ENCODE peak calls at places on chromosomes 16 and 17, in ten cellular contexts. One of them, this sample, is unnamed.

GRCh38 chr17:34579979-34580684 is 750 bp downstream of the TMEM132E start:
- DNase-seq in HuH-7.5: no peak
- DNase-seq in stimulated activated CD4-positive, alpha-beta T cell treated with anti-CD3 and anti-CD28 coated beads, Interleukin-4, amount 100 ng/mL, for 4 hours: no peak
- DNase-seq in activated T-helper 2 cell treated with anti-CD3 and anti-CD28 coated beads, Interferon-gamma antibody, Interleukin-2, Interleukin-4, amounts not matched to agents 10 μg/mL and 5 μg/mL and 100 μg/mL, durations not matched to agents 14 hours and 24 hours and 36 hours: no peak
- DNase-seq in T-helper 17 cell: no peak
- DNase-seq in left ventricle myocardium inferior: peak; percentile 23
- DNase-seq in NCI-H2081: no peak
- DNase-seq in adrenal gland: peak; percentile 50
- DNase-seq in activated CD4-positive, CD25-positive, alpha-beta regulatory T cell: no peak
- DNase-seq in EL: peak; percentile 16
- DNase-seq in this sample: no peak

GRCh38 chr17:64502809-64503208 is 3.3 kb downstream of the DDX5 start:
- DNase-seq in EL: no peak
- DNase-seq in HuH-7.5: no peak
- DNase-seq in T-helper 17 cell: no peak
- DNase-seq in left ventricle myocardium inferior: no peak
- DNase-seq in adrenal gland: no peak
- DNase-seq in activated T-helper 2 cell treated with anti-CD3 and anti-CD28 coated beads, Interferon-gamma antibody, Interleukin-2, Interleukin-4, amounts not matched to agents 10 μg/mL and 5 μg/mL and 100 μg/mL, durations not matched to agents 14 hours and 24 hours and 36 hours: no peak
- DNase-seq in NCI-H2081: no peak
- DNase-seq in activated CD4-positive, CD25-positive, alpha-beta regulatory T cell: no peak
- DNase-seq in stimulated activated CD4-positive, alpha-beta T cell treated with anti-CD3 and anti-CD28 coated beads, Interleukin-4, amount 100 ng/mL, for 4 hours: no peak
- DNase-seq in this sample: no peak

GRCh38 chr17:81636505-81637288 is at the start of the genes NPLOC4 and TSPAN10:
- DNase-seq in HuH-7.5: peak; percentile 97
- DNase-seq in activated T-helper 2 cell treated with anti-CD3 and anti-CD28 coated beads, Interferon-gamma antibody, Interleukin-2, Interleukin-4, amounts not matched to agents 10 μg/mL and 5 μg/mL and 100 μg/mL, durations not matched to agents 14 hours and 24 hours and 36 hours: peak; percentile 80
- DNase-seq in EL: peak; percentile 86
- DNase-seq in left ventricle myocardium inferior: peak; percentile 88
- DNase-seq in T-helper 17 cell: peak; percentile 75
- DNase-seq in adrenal gland: peak; percentile 88
- DNase-seq in NCI-H2081: peak; percentile 89
- DNase-seq in stimulated activated CD4-positive, alpha-beta T cell treated with anti-CD3 and anti-CD28 coated beads, Interleukin-4, amount 100 ng/mL, for 4 hours: peak; percentile 82
- DNase-seq in activated CD4-positive, CD25-positive, alpha-beta regulatory T cell: peak; percentile 70
- DNase-seq in this sample: peak; percentile 88

GRCh38 chr17:72412650-72413076 is 291.8 kb downstream of the SOX9 start:
- DNase-seq in HuH-7.5: no peak
- DNase-seq in T-helper 17 cell: no peak
- DNase-seq in EL: no peak
- DNase-seq in stimulated activated CD4-positive, alpha-beta T cell treated with anti-CD3 and anti-CD28 coated beads, Interleukin-4, amount 100 ng/mL, for 4 hours: no peak
- DNase-seq in left ventricle myocardium inferior: peak; percentile 29
- DNase-seq in adrenal gland: no peak
- DNase-seq in NCI-H2081: no peak
- DNase-seq in activated CD4-positive, CD25-positive, alpha-beta regulatory T cell: no peak
- DNase-seq in activated T-helper 2 cell treated with anti-CD3 and anti-CD28 coated beads, Interferon-gamma antibody, Interleukin-2, Interleukin-4, amounts not matched to agents 10 μg/mL and 5 μg/mL and 100 μg/mL, durations not matched to agents 14 hours and 24 hours and 36 hours: no peak
- DNase-seq in this sample: no peak

GRCh38 chr16:89442990-89443726 is 47.2 kb downstream of the ANKRD11 start:
- DNase-seq in T-helper 17 cell: no peak
- DNase-seq in left ventricle myocardium inferior: no peak
- DNase-seq in stimulated activated CD4-positive, alpha-beta T cell treated with anti-CD3 and anti-CD28 coated beads, Interleukin-4, amount 100 ng/mL, for 4 hours: peak; percentile 21
- DNase-seq in NCI-H2081: peak; percentile 44
- DNase-seq in adrenal gland: peak; percentile 67
- DNase-seq in HuH-7.5: peak; percentile 80
- DNase-seq in activated CD4-positive, CD25-positive, alpha-beta regulatory T cell: no peak
- DNase-seq in EL: peak; percentile 78
- DNase-seq in activated T-helper 2 cell treated with anti-CD3 and anti-CD28 coated beads, Interferon-gamma antibody, Interleukin-2, Interleukin-4, amounts not matched to agents 10 μg/mL and 5 μg/mL and 100 μg/mL, durations not matched to agents 14 hours and 24 hours and 36 hours: no peak
- DNase-seq in this sample: peak; percentile 63

GRCh38 chr16:48246066-48246465 is 1.3 kb downstream of the ABCC11 start:
- DNase-seq in left ventricle myocardium inferior: no peak
- DNase-seq in T-helper 17 cell: no peak
- DNase-seq in NCI-H2081: no peak
- DNase-seq in stimulated activated CD4-positive, alpha-beta T cell treated with anti-CD3 and anti-CD28 coated beads, Interleukin-4, amount 100 ng/mL, for 4 hours: no peak
- DNase-seq in adrenal gland: no peak
- DNase-seq in EL: no peak
- DNase-seq in activated T-helper 2 cell treated with anti-CD3 and anti-CD28 coated beads, Interferon-gamma antibody, Interleukin-2, Interleukin-4, amounts not matched to agents 10 μg/mL and 5 μg/mL and 100 μg/mL, durations not matched to agents 14 hours and 24 hours and 36 hours: no peak
- DNase-seq in activated CD4-positive, CD25-positive, alpha-beta regulatory T cell: no peak
- DNase-seq in HuH-7.5: no peak
- DNase-seq in this sample: peak; percentile 33

GRCh38 chr16:10741844-10742243 is 1.8 kb upstream of the NUBP1 start:
- DNase-seq in NCI-H2081: no peak
- DNase-seq in activated CD4-positive, CD25-positive, alpha-beta regulatory T cell: no peak
- DNase-seq in activated T-helper 2 cell treated with anti-CD3 and anti-CD28 coated beads, Interferon-gamma antibody, Interleukin-2, Interleukin-4, amounts not matched to agents 10 μg/mL and 5 μg/mL and 100 μg/mL, durations not matched to agents 14 hours and 24 hours and 36 hours: no peak
- DNase-seq in left ventricle myocardium inferior: peak; percentile 76
- DNase-seq in stimulated activated CD4-positive, alpha-beta T cell treated with anti-CD3 and anti-CD28 coated beads, Interleukin-4, amount 100 ng/mL, for 4 hours: no peak
- DNase-seq in adrenal gland: no peak
- DNase-seq in EL: peak; percentile 9
- DNase-seq in HuH-7.5: no peak
- DNase-seq in T-helper 17 cell: no peak
- DNase-seq in this sample: peak; percentile 17

GRCh38 chr17:50638851-50639767 is 4.4 kb downstream of the ABCC3 start:
- DNase-seq in activated CD4-positive, CD25-positive, alpha-beta regulatory T cell: no peak
- DNase-seq in adrenal gland: peak; percentile 99
- DNase-seq in activated T-helper 2 cell treated with anti-CD3 and anti-CD28 coated beads, Interferon-gamma antibody, Interleukin-2, Interleukin-4, amounts not matched to agents 10 μg/mL and 5 μg/mL and 100 μg/mL, durations not matched to agents 14 hours and 24 hours and 36 hours: no peak
- DNase-seq in stimulated activated CD4-positive, alpha-beta T cell treated with anti-CD3 and anti-CD28 coated beads, Interleukin-4, amount 100 ng/mL, for 4 hours: no peak
- DNase-seq in EL: peak; percentile 100
- DNase-seq in HuH-7.5: no peak
- DNase-seq in NCI-H2081: peak; percentile 70
- DNase-seq in left ventricle myocardium inferior: peak; percentile 84
- DNase-seq in T-helper 17 cell: no peak
- DNase-seq in this sample: peak; percentile 98

GRCh38 chr16:671353-672131 is 3.6 kb downstream of the RHOT2 start:
- DNase-seq in stimulated activated CD4-positive, alpha-beta T cell treated with anti-CD3 and anti-CD28 coated beads, Interleukin-4, amount 100 ng/mL, for 4 hours: no peak
- DNase-seq in HuH-7.5: no peak
- DNase-seq in NCI-H2081: no peak
- DNase-seq in adrenal gland: no peak
- DNase-seq in EL: no peak
- DNase-seq in activated CD4-positive, CD25-positive, alpha-beta regulatory T cell: no peak
- DNase-seq in T-helper 17 cell: no peak
- DNase-seq in left ventricle myocardium inferior: no peak
- DNase-seq in activated T-helper 2 cell treated with anti-CD3 and anti-CD28 coated beads, Interferon-gamma antibody, Interleukin-2, Interleukin-4, amounts not matched to agents 10 μg/mL and 5 μg/mL and 100 μg/mL, durations not matched to agents 14 hours and 24 hours and 36 hours: no peak
- DNase-seq in this sample: no peak

GRCh38 chr17:205817-206216 is 24.4 kb upstream of the DOC2B start:
- DNase-seq in HuH-7.5: no peak
- DNase-seq in NCI-H2081: no peak
- DNase-seq in stimulated activated CD4-positive, alpha-beta T cell treated with anti-CD3 and anti-CD28 coated beads, Interleukin-4, amount 100 ng/mL, for 4 hours: no peak
- DNase-seq in activated CD4-positive, CD25-positive, alpha-beta regulatory T cell: no peak
- DNase-seq in left ventricle myocardium inferior: no peak
- DNase-seq in EL: no peak
- DNase-seq in adrenal gland: no peak
- DNase-seq in activated T-helper 2 cell treated with anti-CD3 and anti-CD28 coated beads, Interferon-gamma antibody, Interleukin-2, Interleukin-4, amounts not matched to agents 10 μg/mL and 5 μg/mL and 100 μg/mL, durations not matched to agents 14 hours and 24 hours and 36 hours: no peak
- DNase-seq in T-helper 17 cell: no peak
- DNase-seq in this sample: no peak

GRCh38 chr17:8304181-8304910 is 5.7 kb upstream of the ARHGEF15 start:
- DNase-seq in stimulated activated CD4-positive, alpha-beta T cell treated with anti-CD3 and anti-CD28 coated beads, Interleukin-4, amount 100 ng/mL, for 4 hours: no peak
- DNase-seq in adrenal gland: no peak
- DNase-seq in left ventricle myocardium inferior: no peak
- DNase-seq in activated CD4-positive, CD25-positive, alpha-beta regulatory T cell: no peak
- DNase-seq in T-helper 17 cell: no peak
- DNase-seq in HuH-7.5: no peak
- DNase-seq in NCI-H2081: no peak
- DNase-seq in EL: no peak
- DNase-seq in activated T-helper 2 cell treated with anti-CD3 and anti-CD28 coated beads, Interferon-gamma antibody, Interleukin-2, Interleukin-4, amounts not matched to agents 10 μg/mL and 5 μg/mL and 100 μg/mL, durations not matched to agents 14 hours and 24 hours and 36 hours: no peak
- DNase-seq in this sample: no peak

GRCh38 chr17:76506408-76507328 is 5.4 kb upstream of the RHBDF2 start:
- DNase-seq in NCI-H2081: peak; percentile 78
- DNase-seq in activated CD4-positive, CD25-positive, alpha-beta regulatory T cell: peak; percentile 86
- DNase-seq in left ventricle myocardium inferior: peak; percentile 80
- DNase-seq in stimulated activated CD4-positive, alpha-beta T cell treated with anti-CD3 and anti-CD28 coated beads, Interleukin-4, amount 100 ng/mL, for 4 hours: peak; percentile 84
- DNase-seq in T-helper 17 cell: peak; percentile 72
- DNase-seq in HuH-7.5: peak; percentile 86
- DNase-seq in activated T-helper 2 cell treated with anti-CD3 and anti-CD28 coated beads, Interferon-gamma antibody, Interleukin-2, Interleukin-4, amounts not matched to agents 10 μg/mL and 5 μg/mL and 100 μg/mL, durations not matched to agents 14 hours and 24 hours and 36 hours: peak; percentile 84
- DNase-seq in adrenal gland: peak; percentile 82
- DNase-seq in EL: peak; percentile 71
- DNase-seq in this sample: peak; percentile 68

GRCh38 chr17:64398330-64398729 is 7.7 kb upstream of the PECAM1 start:
- DNase-seq in adrenal gland: no peak
- DNase-seq in T-helper 17 cell: no peak
- DNase-seq in HuH-7.5: no peak
- DNase-seq in activated T-helper 2 cell treated with anti-CD3 and anti-CD28 coated beads, Interferon-gamma antibody, Interleukin-2, Interleukin-4, amounts not matched to agents 10 μg/mL and 5 μg/mL and 100 μg/mL, durations not matched to agents 14 hours and 24 hours and 36 hours: no peak
- DNase-seq in stimulated activated CD4-positive, alpha-beta T cell treated with anti-CD3 and anti-CD28 coated beads, Interleukin-4, amount 100 ng/mL, for 4 hours: no peak
- DNase-seq in left ventricle myocardium inferior: no peak
- DNase-seq in NCI-H2081: no peak
- DNase-seq in EL: no peak
- DNase-seq in activated CD4-positive, CD25-positive, alpha-beta regulatory T cell: no peak
- DNase-seq in this sample: no peak

GRCh38 chr16:88468289-88469129 is 15.4 kb downstream of the ZFPM1 start:
- DNase-seq in NCI-H2081: no peak
- DNase-seq in stimulated activated CD4-positive, alpha-beta T cell treated with anti-CD3 and anti-CD28 coated beads, Interleukin-4, amount 100 ng/mL, for 4 hours: no peak
- DNase-seq in EL: peak; percentile 17
- DNase-seq in left ventricle myocardium inferior: no peak
- DNase-seq in T-helper 17 cell: no peak
- DNase-seq in activated T-helper 2 cell treated with anti-CD3 and anti-CD28 coated beads, Interferon-gamma antibody, Interleukin-2, Interleukin-4, amounts not matched to agents 10 μg/mL and 5 μg/mL and 100 μg/mL, durations not matched to agents 14 hours and 24 hours and 36 hours: no peak
- DNase-seq in HuH-7.5: peak; percentile 98
- DNase-seq in adrenal gland: no peak
- DNase-seq in activated CD4-positive, CD25-positive, alpha-beta regulatory T cell: no peak
- DNase-seq in this sample: no peak

GRCh38 chr16:57371494-57372371 is 557 bp upstream of the CX3CL1 start:
- DNase-seq in HuH-7.5: no peak
- DNase-seq in adrenal gland: peak; percentile 65
- DNase-seq in EL: no peak
- DNase-seq in activated CD4-positive, CD25-positive, alpha-beta regulatory T cell: no peak
- DNase-seq in activated T-helper 2 cell treated with anti-CD3 and anti-CD28 coated beads, Interferon-gamma antibody, Interleukin-2, Interleukin-4, amounts not matched to agents 10 μg/mL and 5 μg/mL and 100 μg/mL, durations not matched to agents 14 hours and 24 hours and 36 hours: no peak
- DNase-seq in NCI-H2081: no peak
- DNase-seq in left ventricle myocardium inferior: no peak
- DNase-seq in stimulated activated CD4-positive, alpha-beta T cell treated with anti-CD3 and anti-CD28 coated beads, Interleukin-4, amount 100 ng/mL, for 4 hours: no peak
- DNase-seq in T-helper 17 cell: no peak
- DNase-seq in this sample: no peak

GRCh38 chr16:89350701-89351380 is 133.3 kb downstream of the ZNF778 start:
- DNase-seq in HuH-7.5: no peak
- DNase-seq in stimulated activated CD4-positive, alpha-beta T cell treated with anti-CD3 and anti-CD28 coated beads, Interleukin-4, amount 100 ng/mL, for 4 hours: peak; percentile 77
- DNase-seq in T-helper 17 cell: no peak
- DNase-seq in left ventricle myocardium inferior: no peak
- DNase-seq in activated T-helper 2 cell treated with anti-CD3 and anti-CD28 coated beads, Interferon-gamma antibody, Interleukin-2, Interleukin-4, amounts not matched to agents 10 μg/mL and 5 μg/mL and 100 μg/mL, durations not matched to agents 14 hours and 24 hours and 36 hours: no peak
- DNase-seq in activated CD4-positive, CD25-positive, alpha-beta regulatory T cell: no peak
- DNase-seq in EL: no peak
- DNase-seq in NCI-H2081: no peak
- DNase-seq in adrenal gland: no peak
- DNase-seq in this sample: no peak

GRCh38 chr17:4877089-4877488 is 22.2 kb upstream of the C17orf107 start:
- DNase-seq in stimulated activated CD4-positive, alpha-beta T cell treated with anti-CD3 and anti-CD28 coated beads, Interleukin-4, amount 100 ng/mL, for 4 hours: no peak
- DNase-seq in activated CD4-positive, CD25-positive, alpha-beta regulatory T cell: no peak
- DNase-seq in EL: no peak
- DNase-seq in HuH-7.5: no peak
- DNase-seq in left ventricle myocardium inferior: no peak
- DNase-seq in adrenal gland: no peak
- DNase-seq in activated T-helper 2 cell treated with anti-CD3 and anti-CD28 coated beads, Interferon-gamma antibody, Interleukin-2, Interleukin-4, amounts not matched to agents 10 μg/mL and 5 μg/mL and 100 μg/mL, durations not matched to agents 14 hours and 24 hours and 36 hours: no peak
- DNase-seq in NCI-H2081: no peak
- DNase-seq in T-helper 17 cell: no peak
- DNase-seq in this sample: no peak

GRCh38 chr17:79022507-79022991 is 1.4 kb upstream of the C1QTNF1 start:
- DNase-seq in adrenal gland: peak; percentile 57
- DNase-seq in T-helper 17 cell: no peak
- DNase-seq in activated CD4-positive, CD25-positive, alpha-beta regulatory T cell: no peak
- DNase-seq in HuH-7.5: no peak
- DNase-seq in left ventricle myocardium inferior: peak; percentile 81
- DNase-seq in EL: no peak
- DNase-seq in stimulated activated CD4-positive, alpha-beta T cell treated with anti-CD3 and anti-CD28 coated beads, Interleukin-4, amount 100 ng/mL, for 4 hours: no peak
- DNase-seq in NCI-H2081: no peak
- DNase-seq in activated T-helper 2 cell treated with anti-CD3 and anti-CD28 coated beads, Interferon-gamma antibody, Interleukin-2, Interleukin-4, amounts not matched to agents 10 μg/mL and 5 μg/mL and 100 μg/mL, durations not matched to agents 14 hours and 24 hours and 36 hours: no peak
- DNase-seq in this sample: peak; percentile 98

GRCh38 chr17:14057591-14057990 is 11.7 kb upstream of the COX10 start:
- DNase-seq in left ventricle myocardium inferior: no peak
- DNase-seq in activated CD4-positive, CD25-positive, alpha-beta regulatory T cell: no peak
- DNase-seq in adrenal gland: no peak
- DNase-seq in stimulated activated CD4-positive, alpha-beta T cell treated with anti-CD3 and anti-CD28 coated beads, Interleukin-4, amount 100 ng/mL, for 4 hours: no peak
- DNase-seq in activated T-helper 2 cell treated with anti-CD3 and anti-CD28 coated beads, Interferon-gamma antibody, Interleukin-2, Interleukin-4, amounts not matched to agents 10 μg/mL and 5 μg/mL and 100 μg/mL, durations not matched to agents 14 hours and 24 hours and 36 hours: no peak
- DNase-seq in EL: no peak
- DNase-seq in NCI-H2081: no peak
- DNase-seq in HuH-7.5: no peak
- DNase-seq in T-helper 17 cell: no peak
- DNase-seq in this sample: peak; percentile 31

GRCh38 chr16:70572050-70572925 is 48.7 kb downstream of the SF3B3 start:
- DNase-seq in EL: no peak
- DNase-seq in activated T-helper 2 cell treated with anti-CD3 and anti-CD28 coated beads, Interferon-gamma antibody, Interleukin-2, Interleukin-4, amounts not matched to agents 10 μg/mL and 5 μg/mL and 100 μg/mL, durations not matched to agents 14 hours and 24 hours and 36 hours: no peak
- DNase-seq in HuH-7.5: no peak
- DNase-seq in NCI-H2081: no peak
- DNase-seq in T-helper 17 cell: no peak
- DNase-seq in adrenal gland: no peak
- DNase-seq in stimulated activated CD4-positive, alpha-beta T cell treated with anti-CD3 and anti-CD28 coated beads, Interleukin-4, amount 100 ng/mL, for 4 hours: no peak
- DNase-seq in activated CD4-positive, CD25-positive, alpha-beta regulatory T cell: no peak
- DNase-seq in left ventricle myocardium inferior: no peak
- DNase-seq in this sample: peak; percentile 46

GRCh38 chr16:23691483-23692189 is 12.9 kb downstream of the PLK1 start:
- DNase-seq in HuH-7.5: no peak
- DNase-seq in left ventricle myocardium inferior: no peak
- DNase-seq in NCI-H2081: no peak
- DNase-seq in stimulated activated CD4-positive, alpha-beta T cell treated with anti-CD3 and anti-CD28 coated beads, Interleukin-4, amount 100 ng/mL, for 4 hours: no peak
- DNase-seq in activated T-helper 2 cell treated with anti-CD3 and anti-CD28 coated beads, Interferon-gamma antibody, Interleukin-2, Interleukin-4, amounts not matched to agents 10 μg/mL and 5 μg/mL and 100 μg/mL, durations not matched to agents 14 hours and 24 hours and 36 hours: no peak
- DNase-seq in EL: peak; percentile 66
- DNase-seq in adrenal gland: no peak
- DNase-seq in activated CD4-positive, CD25-positive, alpha-beta regulatory T cell: no peak
- DNase-seq in T-helper 17 cell: no peak
- DNase-seq in this sample: peak; percentile 40

GRCh38 chr17:71970312-71970711 is 150.5 kb upstream of the SOX9 start:
- DNase-seq in left ventricle myocardium inferior: no peak
- DNase-seq in EL: peak; percentile 47
- DNase-seq in adrenal gland: no peak
- DNase-seq in activated CD4-positive, CD25-positive, alpha-beta regulatory T cell: no peak
- DNase-seq in activated T-helper 2 cell treated with anti-CD3 and anti-CD28 coated beads, Interferon-gamma antibody, Interleukin-2, Interleukin-4, amounts not matched to agents 10 μg/mL and 5 μg/mL and 100 μg/mL, durations not matched to agents 14 hours and 24 hours and 36 hours: no peak
- DNase-seq in stimulated activated CD4-positive, alpha-beta T cell treated with anti-CD3 and anti-CD28 coated beads, Interleukin-4, amount 100 ng/mL, for 4 hours: no peak
- DNase-seq in T-helper 17 cell: no peak
- DNase-seq in HuH-7.5: no peak
- DNase-seq in NCI-H2081: no peak
- DNase-seq in this sample: no peak

GRCh38 chr17:41301916-41302901 is at the start of gene KRTAP29-1:
- DNase-seq in T-helper 17 cell: no peak
- DNase-seq in left ventricle myocardium inferior: peak; percentile 61
- DNase-seq in HuH-7.5: no peak
- DNase-seq in NCI-H2081: no peak
- DNase-seq in adrenal gland: no peak
- DNase-seq in activated CD4-positive, CD25-positive, alpha-beta regulatory T cell: no peak
- DNase-seq in activated T-helper 2 cell treated with anti-CD3 and anti-CD28 coated beads, Interferon-gamma antibody, Interleukin-2, Interleukin-4, amounts not matched to agents 10 μg/mL and 5 μg/mL and 100 μg/mL, durations not matched to agents 14 hours and 24 hours and 36 hours: no peak
- DNase-seq in EL: no peak
- DNase-seq in stimulated activated CD4-positive, alpha-beta T cell treated with anti-CD3 and anti-CD28 coated beads, Interleukin-4, amount 100 ng/mL, for 4 hours: no peak
- DNase-seq in this sample: no peak

GRCh38 chr17:6551909-6552768 is 4.2 kb downstream of the PITPNM3 start:
- DNase-seq in NCI-H2081: peak; percentile 42
- DNase-seq in T-helper 17 cell: no peak
- DNase-seq in adrenal gland: peak; percentile 27
- DNase-seq in left ventricle myocardium inferior: no peak
- DNase-seq in HuH-7.5: no peak
- DNase-seq in stimulated activated CD4-positive, alpha-beta T cell treated with anti-CD3 and anti-CD28 coated beads, Interleukin-4, amount 100 ng/mL, for 4 hours: no peak
- DNase-seq in EL: no peak
- DNase-seq in activated T-helper 2 cell treated with anti-CD3 and anti-CD28 coated beads, Interferon-gamma antibody, Interleukin-2, Interleukin-4, amounts not matched to agents 10 μg/mL and 5 μg/mL and 100 μg/mL, durations not matched to agents 14 hours and 24 hours and 36 hours: no peak
- DNase-seq in activated CD4-positive, CD25-positive, alpha-beta regulatory T cell: no peak
- DNase-seq in this sample: no peak

GRCh38 chr16:3007957-3008748 is 4.6 kb upstream of the CLDN9 start:
- DNase-seq in activated T-helper 2 cell treated with anti-CD3 and anti-CD28 coated beads, Interferon-gamma antibody, Interleukin-2, Interleukin-4, amounts not matched to agents 10 μg/mL and 5 μg/mL and 100 μg/mL, durations not matched to agents 14 hours and 24 hours and 36 hours: no peak
- DNase-seq in left ventricle myocardium inferior: peak; percentile 43
- DNase-seq in NCI-H2081: no peak
- DNase-seq in EL: no peak
- DNase-seq in stimulated activated CD4-positive, alpha-beta T cell treated with anti-CD3 and anti-CD28 coated beads, Interleukin-4, amount 100 ng/mL, for 4 hours: peak; percentile 36
- DNase-seq in activated CD4-positive, CD25-positive, alpha-beta regulatory T cell: no peak
- DNase-seq in T-helper 17 cell: no peak
- DNase-seq in HuH-7.5: no peak
- DNase-seq in adrenal gland: no peak
- DNase-seq in this sample: no peak

GRCh38 chr16:5738586-5738985 is 641.0 kb upstream of the EEF2KMT start:
- DNase-seq in T-helper 17 cell: no peak
- DNase-seq in HuH-7.5: no peak
- DNase-seq in EL: no peak
- DNase-seq in stimulated activated CD4-positive, alpha-beta T cell treated with anti-CD3 and anti-CD28 coated beads, Interleukin-4, amount 100 ng/mL, for 4 hours: no peak
- DNase-seq in activated T-helper 2 cell treated with anti-CD3 and anti-CD28 coated beads, Interferon-gamma antibody, Interleukin-2, Interleukin-4, amounts not matched to agents 10 μg/mL and 5 μg/mL and 100 μg/mL, durations not matched to agents 14 hours and 24 hours and 36 hours: no peak
- DNase-seq in NCI-H2081: no peak
- DNase-seq in left ventricle myocardium inferior: no peak
- DNase-seq in adrenal gland: no peak
- DNase-seq in activated CD4-positive, CD25-positive, alpha-beta regulatory T cell: no peak
- DNase-seq in this sample: no peak

GRCh38 chr17:8072727-8073461 is 14.6 kb downstream of the ALOX12B start:
- DNase-seq in T-helper 17 cell: no peak
- DNase-seq in left ventricle myocardium inferior: no peak
- DNase-seq in HuH-7.5: no peak
- DNase-seq in adrenal gland: no peak
- DNase-seq in NCI-H2081: no peak
- DNase-seq in EL: no peak
- DNase-seq in activated CD4-positive, CD25-positive, alpha-beta regulatory T cell: no peak
- DNase-seq in activated T-helper 2 cell treated with anti-CD3 and anti-CD28 coated beads, Interferon-gamma antibody, Interleukin-2, Interleukin-4, amounts not matched to agents 10 μg/mL and 5 μg/mL and 100 μg/mL, durations not matched to agents 14 hours and 24 hours and 36 hours: no peak
- DNase-seq in stimulated activated CD4-positive, alpha-beta T cell treated with anti-CD3 and anti-CD28 coated beads, Interleukin-4, amount 100 ng/mL, for 4 hours: peak; percentile 32
- DNase-seq in this sample: no peak

GRCh38 chr17:2909853-2910234 is 113.6 kb downstream of the RAP1GAP2 start:
- DNase-seq in EL: no peak
- DNase-seq in stimulated activated CD4-positive, alpha-beta T cell treated with anti-CD3 and anti-CD28 coated beads, Interleukin-4, amount 100 ng/mL, for 4 hours: no peak
- DNase-seq in HuH-7.5: no peak
- DNase-seq in T-helper 17 cell: no peak
- DNase-seq in activated T-helper 2 cell treated with anti-CD3 and anti-CD28 coated beads, Interferon-gamma antibody, Interleukin-2, Interleukin-4, amounts not matched to agents 10 μg/mL and 5 μg/mL and 100 μg/mL, durations not matched to agents 14 hours and 24 hours and 36 hours: no peak
- DNase-seq in NCI-H2081: no peak
- DNase-seq in adrenal gland: no peak
- DNase-seq in activated CD4-positive, CD25-positive, alpha-beta regulatory T cell: no peak
- DNase-seq in left ventricle myocardium inferior: no peak
- DNase-seq in this sample: no peak